ENCODE peak calls at places on chromosomes 3 and 15, in eight cellular contexts. A is SW 1271; L is NCI-H2029 treated with DMSO at 0.1 percent for 48 hours; H is CD8-positive, alpha-beta T cell; V is PC-3; S is lower lobe of right lung; I is HEK293T; J is heart right ventricle. U is an unnamed sample.

GRCh38 chr3:39814007-39814406 is 4.6 kb downstream of the MYRIP start:
- DNase-seq in A (no peak), L (peak), H (no peak), V (no peak), S (no peak), I (no peak), J (no peak), U (no peak)

GRCh38 chr15:95371664-95372063 is 958.8 kb upstream of the NR2F2 start:
- DNase-seq in A (no peak), L (no peak), H (no peak), V (peak), S (no peak), I (no peak), J (no peak), U (no peak)

GRCh38 chr15:81265256-81265943 is 58.5 kb downstream of the STARD5 start:
- DNase-seq in A (no peak), L (no peak), H (no peak), V (no peak), S (no peak), I (no peak), J (no peak), U (no peak)

GRCh38 chr3:153688541-153689120 is 432.6 kb upstream of the ARHGEF26 start:
- DNase-seq in A (no peak), L (no peak), H (no peak), V (no peak), S (no peak), I (no peak), J (no peak), U (no peak)

GRCh38 chr15:85690546-85691226 is 104.0 kb downstream of the KLHL25 start:
- DNase-seq in A (no peak), L (no peak), H (peak), V (no peak), S (no peak), I (no peak), J (no peak), U (no peak)

GRCh38 chr3:30810617-30811016 is 83.8 kb downstream of the GADL1 start:
- DNase-seq in A (no peak), L (no peak), H (peak), V (no peak), S (no peak), I (no peak), J (peak), U (no peak)

GRCh38 chr15:22952826-22953579 is 27.2 kb downstream of the CYFIP1 start:
- DNase-seq in A (no peak), L (no peak), H (no peak), V (no peak), S (no peak), I (no peak), J (no peak), U (no peak)

GRCh38 chr3:152245498-152246175 is 23.1 kb upstream of the MBNL1 start:
- DNase-seq in A (no peak), L (no peak), H (no peak), V (no peak), S (no peak), I (no peak), J (no peak), U (no peak)

GRCh38 chr3:139016430-139017048 is 4.2 kb downstream of the PRR23B start:
- DNase-seq in A (no peak), L (no peak), H (no peak), V (no peak), S (no peak), I (no peak), J (no peak), U (no peak)

GRCh38 chr3:166080096-166080495 is 242.9 kb upstream of the BCHE start:
- DNase-seq in A (no peak), L (no peak), H (no peak), V (no peak), S (no peak), I (no peak), J (no peak), U (no peak)

U was measured in chondrocyte.